ENCODE peak calls at places on chromosomes 13 and 19, in four cellular contexts. C is astrocyte of the spinal cord, D is gastrocnemius medialis, B is PC-9. A is an unnamed sample.

GRCh38 chr13:75480691-75481175 is 1.2 kb downstream of the TBC1D4 start:
- DNase-seq in C (peak; percentile 58), D (peak; percentile 81), B (peak; percentile 88), A (peak; percentile 94)

GRCh38 chr13:79541426-79542049 is 60.6 kb downstream of the NDFIP2 start:
- DNase-seq in C (peak; percentile 81), D (no peak), B (peak; percentile 46), A (peak; percentile 69)

GRCh38 chr19:40424637-40425449 is 949 bp downstream of the SERTAD1 start:
- DNase-seq in C (peak; percentile 24), D (peak; percentile 45), B (no peak), A (no peak)

GRCh38 chr19:8117991-8118390 is 31.4 kb downstream of the FBN3 start:
- DNase-seq in C (no peak), D (no peak), B (no peak), A (no peak)

GRCh38 chr13:98521876-98522275 is 55.0 kb downstream of the STK24 start:
- DNase-seq in C (no peak), D (no peak), B (no peak), A (no peak)

GRCh38 chr13:98717256-98717655 is 35.2 kb downstream of the SLC15A1 start:
- DNase-seq in C (no peak), D (no peak), B (peak; percentile 28), A (no peak)

GRCh38 chr19:1237027-1237659 is 662 bp downstream of the CBARP start:
- DNase-seq in C (no peak), D (no peak), B (no peak), A (no peak)

GRCh38 chr19:12937243-12938053 is 961 bp upstream of the CALR start:
- DNase-seq in C (no peak), D (no peak), B (peak; percentile 49), A (no peak)

GRCh38 chr13:23500858-23501257 is 67.4 kb upstream of the SACS start:
- DNase-seq in C (peak; percentile 83), D (no peak), B (no peak), A (peak; percentile 8)

GRCh38 chr19:5172859-5173577 is 167.6 kb downstream of the PTPRS start:
- DNase-seq in C (peak; percentile 97), D (no peak), B (peak; percentile 97), A (peak; percentile 96)

GRCh38 chr13:110677731-110678545 is 28.0 kb downstream of the CARS2 start:
- DNase-seq in C (peak; percentile 22), D (no peak), B (no peak), A (no peak)

GRCh38 chr13:110468986-110469495 is 92.5 kb downstream of the RAB20 start:
- DNase-seq in C (no peak), D (no peak), B (no peak), A (no peak)

GRCh38 chr13:46565808-46566750 is 13.1 kb downstream of the LRCH1 start:
- DNase-seq in C (no peak), D (no peak), B (no peak), A (no peak)

GRCh38 chr13:102234618-102235017 is 167.2 kb downstream of the FGF14 start:
- DNase-seq in C (no peak), D (no peak), B (no peak), A (peak; percentile 92)

GRCh38 chr13:62847520-62847919 is 1431.9 kb upstream of the PCDH20 start:
- DNase-seq in C (no peak), D (no peak), B (no peak), A (no peak)

GRCh38 chr13:33213024-33213795 is 72.3 kb downstream of the STARD13 start:
- DNase-seq in C (peak; percentile 80), D (no peak), B (no peak), A (peak; percentile 92)

GRCh38 chr19:35292986-35293732 is 1.2 kb downstream of the MAG start:
- DNase-seq in C (no peak), D (no peak), B (no peak), A (no peak)

GRCh38 chr19:47247308-47247990 is 8.9 kb upstream of the CCDC9 start:
- DNase-seq in C (peak; percentile 83), D (peak; percentile 34), B (peak; percentile 45), A (peak; percentile 80)

GRCh38 chr13:26604784-26605183 is 47.3 kb downstream of the WASF3 start:
- DNase-seq in C (no peak), D (peak; percentile 57), B (no peak), A (no peak)

GRCh38 chr19:13790354-13790753 is 4.9 kb upstream of the ZSWIM4 start:
- DNase-seq in C (no peak), D (no peak), B (no peak), A (no peak)

GRCh38 chr19:23075031-23075733 is 41.6 kb upstream of the ZNF730 start:
- DNase-seq in C (peak; percentile 78), D (no peak), B (peak; percentile 53), A (peak; percentile 72)

GRCh38 chr13:33637978-33638743 is 179.8 kb upstream of the RFC3 start:
- DNase-seq in C (no peak), D (no peak), B (no peak), A (peak; percentile 88)

GRCh38 chr19:29668746-29669609 is 3.7 kb downstream of the PLEKHF1 start:
- DNase-seq in C (no peak), D (no peak), B (no peak), A (peak; percentile 28)

GRCh38 chr13:60000081-60000480 is 163.6 kb downstream of the DIAPH3 start:
- DNase-seq in C (no peak), D (no peak), B (no peak), A (no peak)

GRCh38 chr19:33639034-33639681 is 17.4 kb downstream of the CHST8 start:
- DNase-seq in C (no peak), D (no peak), B (no peak), A (no peak)

GRCh38 chr13:75788494-75788991 is 152.4 kb downstream of the LMO7 start:
- DNase-seq in C (peak; percentile 75), D (peak; percentile 75), B (peak; percentile 52), A (no peak)

GRCh38 chr19:13872695-13873389 is 4.1 kb upstream of the NANOS3 start:
- DNase-seq in C (no peak), D (no peak), B (peak; percentile 59), A (no peak)

GRCh38 chr19:44611812-44612295 is 1.5 kb upstream of the IGSF23 start:
- DNase-seq in C (no peak), D (no peak), B (peak; percentile 55), A (no peak)

DNA sequence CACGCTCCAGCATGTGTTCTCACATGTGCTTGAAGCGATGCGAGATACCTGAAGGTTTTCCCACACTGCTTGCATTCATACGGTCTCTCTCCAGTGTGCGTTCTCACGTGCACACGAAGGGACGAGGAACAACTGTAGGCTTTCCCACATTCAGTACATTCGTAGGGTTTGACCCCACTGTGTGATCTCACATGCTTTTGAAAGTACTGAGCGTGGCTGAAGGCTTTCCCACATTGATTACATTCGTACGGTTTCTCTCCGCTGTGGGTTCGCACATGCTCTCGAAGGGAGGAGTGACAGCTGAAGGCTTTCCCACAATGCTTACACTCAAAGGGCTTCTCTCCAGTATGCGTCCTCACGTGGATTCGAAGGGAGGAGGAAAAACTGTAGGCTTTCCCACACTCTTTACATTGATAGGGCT is 11.3 kb downstream of the ZNF77 start:
- DNase-seq in C (no peak), D (no peak), B (no peak), A (no peak)
- H3K4me3 ChIP-seq in C (no peak overlapping the region), D (no peak overlapping the region), B (no peak overlapping the region), A (no peak overlapping the region)

GRCh38 chr19:10316229-10317044 is 622 bp upstream of the FDX2 start:
- DNase-seq in C (no peak), D (no peak), B (no peak), A (no peak)
- H3K4me3 ChIP-seq in C (peak overlapping the region; percentile 82), D (peak overlapping the region; percentile 93), B (peak overlapping the region; percentile 96), A (no peak overlapping the region)

DNA sequence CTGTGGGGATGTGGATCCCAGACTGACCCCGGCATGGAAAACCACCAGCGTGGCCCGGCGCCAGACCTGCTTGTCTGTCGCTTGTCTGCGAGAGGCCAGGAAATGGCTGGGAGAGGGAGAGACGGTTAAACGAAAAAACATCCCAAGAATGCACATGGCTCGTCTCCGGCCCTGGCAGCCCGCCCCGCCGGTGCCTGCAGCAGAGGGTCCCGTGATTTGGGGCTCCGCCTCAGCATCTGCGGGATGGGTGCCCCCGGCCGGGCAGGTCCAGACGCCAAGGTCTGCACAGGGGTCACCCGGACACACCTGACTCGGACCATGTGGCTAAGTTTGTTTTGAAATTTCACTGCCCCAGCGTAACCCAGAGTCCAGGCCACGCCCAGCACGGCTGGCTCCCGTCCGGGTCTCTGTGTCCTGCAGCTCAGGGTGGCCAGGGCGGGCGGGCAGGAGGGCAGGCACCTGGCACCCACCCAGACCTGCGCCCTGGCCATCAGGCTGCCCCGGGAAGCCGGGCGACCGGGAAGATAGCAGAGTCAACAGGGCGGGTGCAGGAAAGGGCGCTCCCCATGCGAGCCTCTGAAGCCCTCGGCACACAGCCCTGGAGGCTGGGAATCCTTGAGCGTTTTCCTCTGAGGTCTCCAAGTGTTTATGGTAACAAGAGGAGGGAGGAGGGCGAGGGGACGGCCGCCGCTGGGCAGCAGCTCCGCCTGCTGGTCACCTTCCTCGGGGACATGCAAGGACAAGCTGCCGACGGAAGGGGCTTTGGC is 103.2 kb downstream of the GADD45B start:
- DNase-seq in C (peak; percentile 95), D (peak; percentile 81), B (peak; percentile 86), A (peak; percentile 78)
- H3K4me3 ChIP-seq in C (peak overlapping the region; percentile 43), D (peak overlapping the region; percentile 57), B (peak overlapping the region; percentile 51), A (peak overlapping the region; percentile 38)

DNA sequence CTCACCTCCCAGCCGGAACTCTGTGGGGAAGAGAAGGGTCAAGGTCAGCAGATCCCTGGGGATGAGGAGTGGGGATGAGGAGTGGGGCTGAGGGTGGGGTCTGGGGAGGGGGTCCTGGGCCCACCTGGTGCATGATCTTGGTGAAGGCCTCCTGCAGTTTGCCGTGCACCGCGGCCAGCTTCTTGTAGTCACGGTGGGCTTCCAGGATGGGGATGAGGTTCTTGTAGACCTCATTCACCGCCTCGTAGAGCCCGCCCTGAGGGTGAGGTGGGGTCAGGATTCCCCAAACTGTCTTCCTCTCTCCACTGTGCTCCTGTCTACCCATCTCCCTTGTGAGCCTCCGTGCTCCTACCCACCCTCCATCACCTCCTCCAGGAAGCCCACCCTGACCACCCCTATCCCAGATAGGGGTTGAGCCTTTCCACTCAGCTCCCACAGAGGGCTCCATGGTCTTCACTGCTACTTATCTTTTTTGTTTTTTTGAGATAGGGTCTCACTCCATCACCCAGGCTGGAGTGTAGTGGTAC is 6.8 kb upstream of the KANK2 start:
- DNase-seq in C (no peak), D (no peak), B (no peak), A (no peak)
- H3K4me3 ChIP-seq in C (no peak overlapping the region), D (no peak overlapping the region), B (no peak overlapping the region), A (no peak overlapping the region)

A was measured in epithelial cell of esophagus.